ENCODE peak calls at places on chromosomes 16 and 17, in nine cellular contexts. Y is H1; L is activated B cell treated with CpG ODN at 0.5 μM for 24 hours; H is fibroblast of the aortic adventitia; C is mucosa of gallbladder; E is sigmoid colon; D is prostate gland; N is SJCRH30; O is activated T-helper 9 cell treated with anti-CD3 and anti-CD28 coated beads, Interleukin-2, amount 50 U/mL, for 16 hours. W is an unnamed sample.

GRCh38 chr17:50350733-50351132 is 4.8 kb downstream of the XYLT2 start:
- DNase-seq in L (no peak), Y (no peak), C (no peak), N (no peak), D (no peak), O (no peak), H (no peak), E (peak; percentile 20), W (no peak)

GRCh38 chr17:8953152-8953885 is 12.2 kb downstream of the PIK3R5 start:
- DNase-seq in H (no peak), Y (no peak), N (no peak), O (no peak), D (no peak), C (no peak), L (no peak), E (no peak), W (no peak)

GRCh38 chr16:53913082-53913870 is 209.3 kb downstream of the FTO start:
- DNase-seq in D (no peak), O (no peak), E (no peak), C (no peak), Y (no peak), N (no peak), H (peak; percentile 97), L (no peak), W (peak; percentile 94)

GRCh38 chr16:12551946-12552345 is 251.7 kb downstream of the CPPED1 start:
- DNase-seq in O (no peak), E (no peak), L (no peak), N (peak; percentile 50), Y (no peak), D (no peak), C (no peak), H (no peak), W (no peak)

GRCh38 chr16:88810868-88811599 is 694 bp downstream of the APRT start:
- DNase-seq in H (peak; percentile 75), N (peak; percentile 80), E (peak; percentile 90), D (peak; percentile 64), O (peak; percentile 57), C (peak; percentile 78), L (peak; percentile 70), Y (no peak), W (peak; percentile 84)

GRCh38 chr16:68779891-68780290 is 42.8 kb downstream of the CDH1 start:
- DNase-seq in L (no peak), D (peak; percentile 69), Y (no peak), N (no peak), E (no peak), C (peak; percentile 33), O (no peak), H (no peak), W (no peak)

GRCh38 chr16:57883480-57883879 is 81.2 kb upstream of the KIFC3 start:
- DNase-seq in Y (no peak), O (no peak), H (no peak), D (no peak), L (no peak), N (no peak), E (no peak), C (no peak), W (no peak)

GRCh38 chr16:84648595-84649510 is 542 bp downstream of the KLHL36 start:
- DNase-seq in H (no peak), E (peak; percentile 81), N (no peak), Y (peak; percentile 72), D (peak; percentile 48), L (peak; percentile 55), O (peak; percentile 33), C (peak; percentile 29), W (no peak)

GRCh38 chr16:31083081-31083480 is 5.7 kb downstream of the PRSS53 start:
- DNase-seq in O (no peak), H (no peak), L (no peak), E (peak; percentile 62), D (no peak), Y (no peak), N (no peak), C (no peak), W (no peak)

GRCh38 chr17:29018788-29019474 is 13.1 kb upstream of the SEZ6 start:
- DNase-seq in O (no peak), Y (no peak), C (no peak), N (peak; percentile 71), H (no peak), D (no peak), L (no peak), E (no peak), W (no peak)

GRCh38 chr17:31509095-31509804 is 117.8 kb downstream of the RAB11FIP4 start:
- DNase-seq in L (no peak), D (no peak), H (no peak), E (no peak), O (no peak), C (no peak), N (no peak), Y (no peak), W (no peak)

GRCh38 chr17:4786111-4786491 is at the start of gene VMO1:
- DNase-seq in N (peak; percentile 83), D (no peak), H (peak; percentile 57), C (no peak), E (peak; percentile 74), Y (no peak), O (no peak), L (no peak), W (peak; percentile 32)

GRCh38 chr16:79191933-79192332 is 408.6 kb downstream of the MAF start:
- DNase-seq in Y (no peak), E (no peak), C (no peak), D (no peak), N (no peak), O (no peak), L (no peak), H (no peak), W (no peak)

GRCh38 chr16:58249388-58249779 is 45.4 kb downstream of the PRSS54 start:
- DNase-seq in H (no peak), O (no peak), E (no peak), N (no peak), Y (no peak), D (no peak), L (no peak), C (no peak), W (no peak)

GRCh38 chr16:1991135-1991551 is 1.4 kb downstream of the SYNGR3 start:
- DNase-seq in C (no peak), L (peak; percentile 57), Y (peak; percentile 61), N (no peak), D (no peak), H (no peak), E (no peak), O (no peak), W (no peak)

GRCh38 chr17:921161-921560 is 58.4 kb downstream of the NXN start:
- DNase-seq in H (no peak), L (no peak), O (no peak), N (no peak), D (peak; percentile 59), Y (no peak), C (no peak), E (peak; percentile 85), W (no peak)

W was measured in fibroblast of gingiva.